ENCODE peak calls at places on chromosomes 2 and 18, in seven cellular contexts. G is osteoblast, B is PC-9, I is HepG2, Y is HFF-Myc, U is lower lobe of right lung, C is astrocyte of the spinal cord. A is an unnamed sample.

GRCh38 chr2:99488999-99489757 is 639 bp downstream of the REV1 start:
- DNase-seq in I (peak; percentile 65), U (peak; percentile 84), G (peak; percentile 96), Y (no peak), B (peak; percentile 62), C (peak; percentile 37), A (no peak)

GRCh38 chr2:186827862-186828492 is 21.0 kb downstream of the ZSWIM2 start:
- DNase-seq in C (no peak), Y (no peak), G (no peak), B (no peak), I (no peak), U (no peak), A (no peak)

GRCh38 chr2:46922049-46922448 is 6.4 kb upstream of the MCFD2 start:
- DNase-seq in C (peak; percentile 42), I (no peak), G (peak; percentile 62), B (no peak), Y (no peak), U (no peak), A (no peak)

GRCh38 chr18:8856187-8856586 is 150.8 kb downstream of the MTCL1 start:
- DNase-seq in Y (no peak), I (no peak), C (no peak), B (no peak), G (no peak), U (no peak), A (no peak)

GRCh38 chr2:73006969-73007710 is 64.4 kb downstream of the SFXN5 start:
- DNase-seq in Y (no peak), B (no peak), U (no peak), C (no peak), G (no peak), I (no peak), A (no peak)

GRCh38 chr2:95050385-95051300 is 25.1 kb downstream of the MAL start:
- DNase-seq in B (no peak), Y (no peak), I (no peak), U (no peak), C (no peak), G (no peak), A (no peak)

GRCh38 chr2:62142054-62142453 is 53.9 kb upstream of the B3GNT2 start:
- DNase-seq in B (no peak), C (no peak), U (no peak), G (no peak), I (no peak), Y (no peak), A (no peak)

GRCh38 chr2:209936106-209936663 is 66.3 kb upstream of the RPE start:
- DNase-seq in U (no peak), Y (no peak), I (no peak), B (no peak), G (no peak), C (peak; percentile 51), A (no peak)

GRCh38 chr2:55165567-55165966 is 66.5 kb downstream of the CLHC1 start:
- DNase-seq in C (peak; percentile 58), I (no peak), U (no peak), B (peak; percentile 43), Y (no peak), G (peak; percentile 78), A (no peak)

GRCh38 chr2:191202209-191202721 is 42.9 kb upstream of the MYO1B start:
- DNase-seq in I (no peak), Y (no peak), C (peak; percentile 65), U (no peak), B (no peak), G (peak; percentile 73), A (peak; percentile 68)

GRCh38 chr2:239654266-239654665 is 253.4 kb upstream of the HDAC4 start:
- DNase-seq in I (no peak), Y (no peak), G (no peak), B (no peak), C (no peak), U (no peak), A (no peak)

GRCh38 chr2:222311978-222312738 is 13.4 kb upstream of the PAX3 start:
- DNase-seq in I (no peak), G (no peak), Y (no peak), C (no peak), U (no peak), B (no peak), A (no peak)

GRCh38 chr2:39216495-39217191 is 27.1 kb downstream of the CDKL4 start:
- DNase-seq in C (no peak), U (no peak), Y (no peak), I (peak; percentile 78), G (no peak), B (no peak), A (no peak)

GRCh38 chr2:205858781-205859478 is 176.6 kb downstream of the NRP2 start:
- DNase-seq in G (no peak), Y (no peak), C (no peak), I (no peak), B (peak; percentile 19), U (no peak), A (peak; percentile 42)

GRCh38 chr2:233152541-233152940 is 92.4 kb downstream of the INPP5D start:
- DNase-seq in Y (peak; percentile 7), B (no peak), C (peak; percentile 25), G (no peak), I (no peak), U (no peak), A (no peak)

GRCh38 chr2:237312021-237312755 is 101.8 kb downstream of the COL6A3 start:
- DNase-seq in Y (no peak), U (no peak), B (no peak), C (no peak), G (no peak), I (no peak), A (no peak)

GRCh38 chr2:118386636-118387302 is 298.5 kb downstream of the INSIG2 start:
- DNase-seq in Y (peak; percentile 78), I (no peak), G (peak; percentile 89), U (no peak), C (peak; percentile 66), B (no peak), A (no peak)

GRCh38 chr2:170235860-170236638 is 58.1 kb downstream of the MYO3B start:
- DNase-seq in I (peak; percentile 54), B (peak; percentile 22), C (peak; percentile 37), G (peak; percentile 70), Y (peak; percentile 49), U (no peak), A (no peak)

GRCh38 chr18:12278765-12279682 is 24.9 kb downstream of the CIDEA start:
- DNase-seq in G (peak; percentile 98), I (peak; percentile 74), B (no peak), U (peak; percentile 74), Y (peak; percentile 91), C (peak; percentile 98), A (no peak)

GRCh38 chr2:223815186-223815883 is 22.0 kb downstream of the AP1S3 start:
- DNase-seq in B (peak; percentile 75), U (no peak), I (peak; percentile 58), Y (peak; percentile 88), G (peak; percentile 85), C (peak; percentile 97), A (peak; percentile 99)

GRCh38 chr2:217741381-217741955 is 261.3 kb downstream of the TNS1 start:
- DNase-seq in U (no peak), B (no peak), C (no peak), G (no peak), I (no peak), Y (no peak), A (no peak)

GRCh38 chr2:44120428-44120827 is 48.2 kb upstream of the PPM1B start:
- DNase-seq in B (no peak), C (peak; percentile 89), Y (peak; percentile 60), G (peak; percentile 87), I (no peak), U (no peak), A (no peak)

GRCh38 chr18:78136986-78137385 is 842.6 kb upstream of the SALL3 start:
- DNase-seq in C (no peak), B (no peak), G (no peak), I (no peak), U (no peak), Y (no peak), A (no peak)

GRCh38 chr18:5420909-5421308 is 122.9 kb downstream of the EPB41L3 start:
- DNase-seq in U (no peak), C (no peak), G (no peak), I (no peak), Y (no peak), B (no peak), A (no peak)

GRCh38 chr2:40033781-40034180 is 254.7 kb upstream of the THUMPD2 start:
- DNase-seq in I (no peak), Y (no peak), C (no peak), U (no peak), G (no peak), B (no peak), A (no peak)

GRCh38 chr2:57373530-57373929 is 673.1 kb upstream of the VRK2 start:
- DNase-seq in C (peak; percentile 38), U (no peak), I (no peak), B (no peak), Y (peak; percentile 1), G (no peak), A (no peak)
- TF ChIP-seq CTCF in C (no peak), U (no peak), I (no peak), B (no peak), Y (no peak), G (no peak), A (no peak)

GRCh38 chr2:234463626-234464290 is 33.1 kb downstream of the ARL4C start:
- DNase-seq in Y (no peak), B (peak; percentile 83), I (no peak), U (no peak), G (no peak), C (no peak), A (no peak)
- H3K4me3 ChIP-seq in Y (no peak overlapping the region), B (peak overlapping the region; percentile 32), I (no peak overlapping the region), U (no peak overlapping the region), G (no peak overlapping the region), C (no peak overlapping the region), A (no peak overlapping the region)

GRCh38 chr2:98175811-98176210 is 88.8 kb downstream of the VWA3B start:
- DNase-seq in U (no peak), G (no peak), C (no peak), Y (no peak), I (no peak), B (no peak), A (no peak)
- TF ChIP-seq CTCF in U (no peak), G (no peak), C (no peak), Y (no peak), I (peak; percentile 25), B (no peak), A (peak; percentile 26)

GRCh38 chr2:175449616-175450015 is 268.1 kb upstream of the ATP5MC3 start:
- DNase-seq in B (no peak), I (no peak), C (no peak), U (no peak), Y (no peak), G (no peak), A (no peak)

GRCh38 chr2:175445276-175445675 is 263.8 kb upstream of the ATP5MC3 start:
- DNase-seq in Y (no peak), G (no peak), C (no peak), I (peak; percentile 16), B (no peak), U (no peak), A (no peak)

GRCh38 chr2:175446201-175446600 is 264.7 kb upstream of the ATP5MC3 start:
- DNase-seq in B (no peak), I (no peak), U (no peak), G (no peak), Y (no peak), C (no peak), A (no peak)

GRCh38 chr2:175454953-175455389 is 273.5 kb upstream of the ATP5MC3 start:
- DNase-seq in B (no peak), I (no peak), G (no peak), U (no peak), Y (no peak), C (no peak), A (no peak)

DNA sequence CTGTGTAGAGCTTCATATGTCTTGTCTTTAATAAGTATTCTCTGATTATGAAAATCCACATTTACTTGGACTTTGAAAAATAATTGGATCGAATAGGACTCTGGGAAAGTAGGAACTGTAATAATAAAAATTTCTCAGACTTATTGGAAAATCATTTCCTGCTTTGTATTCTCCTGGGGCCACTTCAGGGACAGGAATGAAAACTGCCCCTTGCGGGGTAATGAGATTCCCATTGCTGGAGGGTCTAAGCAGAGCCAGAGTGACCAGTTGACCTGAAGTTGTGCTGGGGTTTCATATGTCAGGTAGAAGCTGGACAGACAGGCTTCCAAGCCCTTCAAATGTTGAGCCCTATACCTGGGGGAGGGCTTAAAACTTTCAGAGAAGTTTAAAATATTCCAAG is 268.5 kb upstream of the ATP5MC3 start:
- DNase-seq in Y (no peak), G (no peak), U (no peak), I (no peak), B (no peak), C (no peak), A (no peak)
- H3K4me3 ChIP-seq in Y (no peak overlapping the region), G (no peak overlapping the region), U (no peak overlapping the region), I (no peak overlapping the region), B (no peak overlapping the region), C (no peak overlapping the region), A (no peak overlapping the region)